ENCODE peak calls at places on chromosome 21, in four cellular contexts. M, R, I and P are unnamed samples.

GRCh38 chr21:34743831-34744230 is 75.0 kb downstream of the CLIC6 start:
- DNase-seq in M (no peak), R (no peak), I (no peak), P (peak)

GRCh38 chr21:23016617-23017016 is 2018.4 kb downstream of the NCAM2 start:
- DNase-seq in M (no peak), R (no peak), I (peak), P (no peak)

GRCh38 chr21:15199940-15200339 is 135.1 kb upstream of the NRIP1 start:
- DNase-seq in M (no peak), R (no peak), I (no peak), P (no peak)

GRCh38 chr21:17903029-17903806 is 84.1 kb upstream of the C21orf91 start:
- DNase-seq in M (no peak), R (no peak), I (no peak), P (no peak)

GRCh38 chr21:31564439-31564838 is 95.1 kb upstream of the SOD1 start:
- DNase-seq in M (no peak), R (no peak), I (no peak), P (no peak)

GRCh38 chr21:15367061-15367626 is 302.3 kb upstream of the NRIP1 start:
- DNase-seq in M (no peak), R (no peak), I (no peak), P (no peak)

GRCh38 chr21:33313183-33313582 is 11.6 kb upstream of the IFNAR1 start:
- DNase-seq in M (no peak), R (no peak), I (no peak), P (no peak)

GRCh38 chr21:21688877-21689276 is 690.7 kb downstream of the NCAM2 start:
- DNase-seq in M (no peak), R (peak), I (no peak), P (no peak)

GRCh38 chr21:29233611-29234540 is 64.8 kb upstream of the BACH1 start:
- DNase-seq in M (no peak), R (no peak), I (no peak), P (no peak)

GRCh38 chr21:28089599-28090421 is 902.9 kb downstream of the LTN1 start:
- DNase-seq in M (no peak), R (no peak), I (no peak), P (no peak)

GRCh38 chr21:14864211-14865021 is 200.4 kb downstream of the NRIP1 start:
- DNase-seq in M (peak), R (peak), I (no peak), P (no peak)

GRCh38 chr21:33402011-33402979 is 918 bp upstream of the IFNGR2 start:
- DNase-seq in M (no peak), R (peak), I (no peak), P (no peak)

GRCh38 chr21:34510148-34511142 is 1.6 kb downstream of the KCNE1 start:
- DNase-seq in M (peak), R (peak), I (no peak), P (peak)

GRCh38 chr21:33265664-33266049 is 510 bp upstream of the IL10RB start:
- DNase-seq in M (no peak), R (peak), I (no peak), P (no peak)

GRCh38 chr21:28923439-28923975 is 69.2 kb downstream of the LTN1 start:
- DNase-seq in M (peak), R (no peak), I (no peak), P (no peak)

GRCh38 chr21:35738342-35738961 is 321.9 kb downstream of the SETD4 start:
- DNase-seq in M (no peak), R (no peak), I (no peak), P (no peak)

GRCh38 chr21:16324630-16325029 is 594.8 kb downstream of the USP25 start:
- DNase-seq in M (no peak), R (no peak), I (no peak), P (no peak)

DNA sequence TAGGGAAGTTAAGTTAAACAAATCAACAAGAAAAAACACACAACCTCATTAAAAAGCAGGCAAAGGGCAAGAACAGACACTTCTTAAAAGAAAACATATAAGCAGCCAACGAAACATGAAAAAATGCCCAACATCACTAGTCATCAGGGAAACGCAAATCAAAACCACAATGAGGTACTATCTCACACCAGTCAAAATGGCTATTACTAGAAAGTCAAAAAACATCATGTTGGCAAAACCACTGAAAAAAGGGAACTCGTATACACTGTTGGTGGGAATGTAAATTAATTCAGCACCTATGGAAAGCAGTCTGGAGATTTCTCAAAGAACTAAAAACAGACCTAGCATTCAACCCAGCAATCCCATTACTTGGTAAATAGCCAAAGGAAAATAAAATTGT is 51.1 kb downstream of the HSF2BP start:
- DNase-seq in M (no peak), R (no peak), I (no peak), P (no peak)
- TF ChIP-seq TCF7L2 in M (no peak), R (no peak), I (no peak), P (no peak)

GRCh38 chr21:44959376-44960091 is 19.7 kb downstream of the SLX9 start:
- DNase-seq in M (no peak), R (no peak), I (no peak), P (no peak)

GRCh38 chr21:44958471-44959191 is 18.8 kb downstream of the SLX9 start:
- DNase-seq in M (no peak), R (no peak), I (no peak), P (no peak)

GRCh38 chr21:44957901-44958451 is 18.1 kb downstream of the SLX9 start:
- DNase-seq in M (no peak), R (no peak), I (no peak), P (no peak)

GRCh38 chr21:44962481-44962966 is 22.7 kb downstream of the SLX9 start:
- DNase-seq in M (no peak), R (no peak), I (no peak), P (no peak)

GRCh38 chr21:44960141-44961092 is 20.6 kb downstream of the SLX9 start:
- DNase-seq in M (no peak), R (no peak), I (no peak), P (no peak)
- TF ChIP-seq TCF7L2 in M (no peak), R (no peak), I (no peak), P (no peak)

DNA sequence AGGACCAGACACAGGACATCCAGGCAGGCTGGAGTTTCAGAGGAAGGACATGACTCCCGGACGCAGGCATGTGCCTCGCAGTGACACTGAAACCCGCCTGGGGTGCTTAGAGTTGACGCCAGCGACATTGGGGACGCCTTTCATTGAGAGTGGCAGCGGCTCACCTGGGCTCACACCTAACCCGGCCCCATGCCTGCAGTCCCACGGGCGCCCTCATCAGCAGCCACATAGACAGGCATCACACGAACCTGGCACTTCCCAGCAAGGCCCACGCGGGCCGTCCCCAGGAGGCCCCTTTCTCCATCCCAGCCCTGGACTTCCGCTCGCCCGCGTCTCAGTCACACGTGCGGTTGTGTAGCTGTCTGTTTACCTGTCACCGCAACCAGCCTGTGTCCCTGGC is 17.0 kb downstream of the ITGB2 start:
- DNase-seq in M (no peak), R (no peak), I (no peak), P (no peak)
- TF ChIP-seq TCF7L2 in M (no peak), R (no peak), I (no peak), P (no peak)

DNA sequence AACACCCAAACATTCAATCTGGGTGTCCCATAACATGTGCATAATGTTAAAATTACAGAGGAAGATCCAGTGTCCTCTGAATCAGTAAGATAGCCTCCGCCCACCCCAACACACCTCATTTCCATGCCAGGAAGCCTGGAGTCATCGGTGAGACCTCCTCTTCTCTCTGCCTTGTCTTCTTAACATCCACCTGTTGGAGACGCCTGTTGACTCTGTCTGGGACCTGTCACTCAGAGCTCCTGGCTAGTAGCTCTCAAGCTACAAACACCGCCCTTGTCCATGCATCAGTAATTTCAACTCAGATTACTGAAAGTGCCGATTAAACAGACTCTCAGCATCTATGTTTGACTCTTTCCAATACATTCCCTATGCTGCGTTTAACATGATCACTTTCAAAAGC is 27.4 kb downstream of the KCNJ15 start:
- DNase-seq in M (no peak), R (no peak), I (no peak), P (no peak)
- TF ChIP-seq TCF7L2 in M (no peak), R (no peak), I (no peak), P (no peak)

GRCh38 chr21:26852422-26852821 is 7.2 kb upstream of the ADAMTS1 start:
- DNase-seq in M (no peak), R (no peak), I (no peak), P (no peak)
- TF ChIP-seq TCF7L2 in M (no peak), R (no peak), I (no peak), P (no peak)

GRCh38 chr21:43834146-43834905 is 30.7 kb upstream of the AGPAT3 start:
- DNase-seq in M (no peak), R (no peak), I (no peak), P (no peak)
- TF ChIP-seq TCF7L2 in M (no peak), R (no peak), I (no peak), P (no peak)

DNA sequence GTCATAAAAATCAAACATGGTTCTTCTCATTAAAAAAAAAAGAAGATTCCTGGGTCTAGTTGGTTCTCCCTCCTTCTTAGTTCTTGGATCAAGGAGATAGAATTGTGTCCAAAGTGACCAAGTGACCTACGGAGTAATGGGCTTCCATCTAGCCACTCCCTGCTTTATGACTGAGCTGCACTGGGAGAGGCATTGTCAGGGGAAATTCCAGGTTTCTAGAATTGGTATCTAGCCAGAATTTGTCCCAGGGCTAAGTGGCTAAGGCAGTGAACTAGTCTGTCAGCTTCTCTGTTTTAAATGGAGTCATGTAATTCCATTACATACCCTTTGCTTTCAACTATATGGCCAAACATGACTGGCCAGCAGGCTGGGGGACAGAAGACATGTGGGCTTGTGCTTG is 40.1 kb upstream of the ERG start:
- DNase-seq in M (no peak), R (no peak), I (no peak), P (no peak)
- TF ChIP-seq TCF7L2 in M (no peak), R (no peak), I (no peak), P (no peak)

DNA sequence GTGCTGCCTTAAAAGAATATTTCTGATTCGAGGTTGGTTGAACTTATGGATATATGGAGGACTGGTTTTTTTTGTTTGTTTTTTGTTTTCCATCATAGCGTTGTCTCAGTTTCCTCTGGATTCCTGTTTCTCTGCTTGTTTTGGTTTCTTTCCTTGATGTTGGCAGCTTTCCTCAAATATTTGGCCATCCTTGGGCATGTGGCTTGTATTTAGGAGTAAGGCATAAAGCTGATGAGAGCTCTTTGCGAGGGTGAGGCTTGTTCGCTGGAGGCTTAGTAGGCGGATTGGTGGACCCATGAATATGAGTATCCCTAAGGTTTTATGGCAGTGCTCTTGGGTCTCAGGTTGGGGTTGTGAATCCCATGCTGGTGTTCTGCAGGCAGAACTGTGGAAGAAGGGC is 22.9 kb downstream of the DYRK1A start:
- DNase-seq in M (no peak), R (no peak), I (no peak), P (no peak)
- TF ChIP-seq TCF7L2 in M (no peak), R (no peak), I (no peak), P (no peak)

DNA sequence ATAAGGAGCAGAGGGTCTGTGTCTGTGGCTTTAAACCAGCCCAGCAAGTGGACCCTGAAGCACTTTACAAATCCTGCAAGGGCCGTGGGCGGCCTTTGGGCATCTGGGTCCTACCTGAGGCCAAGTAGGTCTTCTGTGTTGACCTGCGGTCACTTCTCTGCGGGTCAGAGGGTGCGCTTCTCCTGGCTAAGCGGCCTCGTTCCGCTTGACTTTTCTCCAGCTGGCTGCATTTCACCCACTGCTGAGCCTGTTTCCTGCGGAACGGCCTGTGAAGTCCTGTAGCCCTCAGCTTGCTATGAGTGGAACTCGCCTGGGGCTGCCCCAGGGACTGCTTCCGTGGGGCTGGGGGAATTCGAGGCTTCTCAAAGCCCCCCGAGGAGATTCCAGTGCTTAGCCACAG is 43.3 kb downstream of the SLC37A1 start:
- DNase-seq in M (no peak), R (no peak), I (no peak), P (no peak)
- TF ChIP-seq TCF7L2 in M (no peak), R (no peak), I (no peak), P (no peak)

DNA sequence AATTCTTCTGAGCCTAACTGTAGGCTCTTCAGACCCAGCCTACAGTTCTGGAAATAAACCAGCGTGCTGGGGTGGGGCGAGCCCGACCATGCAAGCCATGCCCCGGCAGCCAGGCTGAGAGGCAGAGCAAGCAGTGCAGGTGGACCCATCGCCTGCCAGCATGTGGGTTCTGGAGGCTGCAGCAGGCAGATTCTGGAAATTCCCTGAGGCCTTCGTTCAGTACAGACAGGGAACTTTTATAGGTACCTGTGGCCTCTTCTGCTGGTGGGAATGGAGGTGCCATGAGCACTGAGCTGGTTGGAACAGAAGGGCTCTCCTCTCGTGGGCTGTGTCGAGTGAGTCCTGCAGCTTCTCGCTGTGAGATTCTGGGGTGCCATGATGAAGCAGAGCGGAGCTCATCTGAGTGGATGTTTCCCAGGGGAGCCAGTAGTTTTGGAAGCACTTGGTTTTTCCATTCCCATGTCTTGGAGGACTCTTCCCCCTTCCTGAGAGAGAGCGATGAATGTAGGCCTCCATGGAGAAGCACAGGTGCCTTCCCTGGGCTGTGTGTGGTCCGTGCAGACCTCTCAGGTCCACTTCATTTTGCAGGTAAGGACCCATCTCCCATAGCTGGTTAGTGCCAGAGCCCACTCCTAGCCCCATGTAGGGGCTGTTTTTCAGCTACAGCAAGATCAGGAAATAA is 94.1 kb downstream of the PCBP3 start:
- DNase-seq in M (no peak), R (no peak), I (no peak), P (no peak)
- TF ChIP-seq TCF7L2 in M (no peak), R (no peak), I (no peak), P (no peak)